ENCODE peak calls at places on chromosomes 2 and 18, in seven cellular contexts. E is adrenal gland, G is lower leg skin, M is lower lobe of right lung, K is tibial artery, T is IMR-90, U is RWPE1. D is an unnamed sample.
A peak's percentile ranks its signal among the peaks of the same experiment; 100 is the strongest.

GRCh38 chr18:42030586-42031182 is 75.7 kb downstream of the PIK3C3 start:
- DNase-seq in E (no peak), G (no peak), M (no peak), K (no peak), T (peak; percentile 24), U (peak; percentile 1), D (peak; percentile 22)

GRCh38 chr2:31704561-31705212 is 123.9 kb upstream of the SRD5A2 start:
- DNase-seq in E (no peak), G (no peak), M (no peak), K (no peak), T (no peak), U (no peak), D (no peak)

GRCh38 chr2:134443814-134444480 is 190.1 kb downstream of the MGAT5 start:
- DNase-seq in E (no peak), G (no peak), M (no peak), K (no peak), T (no peak), U (no peak), D (no peak)

GRCh38 chr2:103660523-103660922 is 898.7 kb downstream of the TMEM182 start:
- DNase-seq in E (no peak), G (no peak), M (no peak), K (no peak), T (no peak), U (no peak), D (no peak)

GRCh38 chr2:240640939-240641338 is 15.7 kb downstream of the GPR35 start:
- DNase-seq in E (no peak), G (peak; percentile 56), M (no peak), K (no peak), T (no peak), U (peak; percentile 34), D (no peak)

GRCh38 chr2:179825494-179825893 is 35.9 kb downstream of the ZNF385B start:
- DNase-seq in E (no peak), G (no peak), M (no peak), K (no peak), T (no peak), U (no peak), D (no peak)

GRCh38 chr2:16622399-16622968 is 43.1 kb downstream of the CYRIA start:
- DNase-seq in E (no peak), G (no peak), M (no peak), K (no peak), T (peak; percentile 20), U (no peak), D (no peak)

GRCh38 chr2:218882866-218883366 is 2.3 kb downstream of the WNT10A start:
- DNase-seq in E (no peak), G (no peak), M (no peak), K (no peak), T (no peak), U (peak; percentile 71), D (peak; percentile 87)

GRCh38 chr2:161428240-161428587 is 12.1 kb downstream of the TBR1 start:
- DNase-seq in E (no peak), G (no peak), M (no peak), K (no peak), T (no peak), U (no peak), D (no peak)

GRCh38 chr18:475202-475624 is 25.3 kb downstream of the COLEC12 start:
- DNase-seq in E (no peak), G (no peak), M (no peak), K (no peak), T (peak; percentile 78), U (peak; percentile 43), D (no peak)

GRCh38 chr2:202941771-202942170 is 29.7 kb downstream of the CARF start:
- DNase-seq in E (no peak), G (no peak), M (no peak), K (no peak), T (peak; percentile 83), U (no peak), D (peak; percentile 46)

GRCh38 chr2:188410504-188411235 is 119.0 kb downstream of the GULP1 start:
- DNase-seq in E (no peak), G (no peak), M (no peak), K (no peak), T (peak; percentile 63), U (no peak), D (peak; percentile 76)

GRCh38 chr18:48203961-48204666 is 205.1 kb downstream of the ZBTB7C start:
- DNase-seq in E (no peak), G (peak; percentile 71), M (no peak), K (no peak), T (no peak), U (no peak), D (peak; percentile 58)

GRCh38 chr2:3778841-3779505 is 75.6 kb downstream of the DCDC2C start:
- DNase-seq in E (no peak), G (peak; percentile 73), M (no peak), K (no peak), T (no peak), U (no peak), D (no peak)

GRCh38 chr18:26970637-26971036 is 105.1 kb upstream of the AQP4 start:
- DNase-seq in E (no peak), G (no peak), M (no peak), K (no peak), T (no peak), U (no peak), D (no peak)

GRCh38 chr2:68686178-68686577 is 42.8 kb downstream of the PROKR1 start:
- DNase-seq in E (no peak), G (no peak), M (no peak), K (no peak), T (no peak), U (no peak), D (no peak)

GRCh38 chr2:72098935-72099334 is 48.7 kb downstream of the CYP26B1 start:
- DNase-seq in E (no peak), G (peak; percentile 70), M (no peak), K (no peak), T (no peak), U (no peak), D (no peak)

DNA sequence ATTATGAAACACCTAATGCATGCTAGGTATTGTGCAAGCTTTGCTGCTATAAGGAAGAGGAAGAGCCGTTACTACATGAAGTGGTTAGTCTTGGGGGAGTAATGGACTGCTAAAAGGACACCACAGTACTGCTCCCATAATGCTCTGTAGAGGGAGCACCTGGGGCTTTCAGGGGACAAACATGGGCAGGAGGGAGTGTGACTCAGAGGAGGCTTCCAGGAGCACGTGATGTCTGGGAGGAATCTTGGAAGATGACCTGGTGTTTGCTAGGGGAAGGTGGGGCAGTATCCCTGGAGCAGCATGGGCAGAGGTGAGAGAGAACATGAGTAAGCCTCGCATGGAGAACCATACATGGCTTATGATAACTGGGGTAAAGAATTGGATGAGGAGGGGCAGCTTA is 18.8 kb downstream of the MAPK4 start:
- DNase-seq in E (peak; percentile 27), G (no peak), M (no peak), K (no peak), T (no peak), U (peak; percentile 78), D (peak; percentile 94)
- TF ChIP-seq CTCF in E (no peak), G (no peak), M (no peak), K (no peak), T (no peak), U (no peak), D (peak; percentile 31)

GRCh38 chr2:23399674-23400261 is 14.8 kb downstream of the KLHL29 start:
- DNase-seq in E (no peak), G (peak; percentile 78), M (no peak), K (no peak), T (no peak), U (no peak), D (no peak)

GRCh38 chr2:23400703-23401102 is 15.7 kb downstream of the KLHL29 start:
- DNase-seq in E (no peak), G (peak; percentile 32), M (no peak), K (no peak), T (no peak), U (no peak), D (no peak)

GRCh38 chr2:23401427-23402204 is 16.6 kb downstream of the KLHL29 start:
- DNase-seq in E (no peak), G (peak; percentile 87), M (no peak), K (no peak), T (no peak), U (no peak), D (peak; percentile 96)

GRCh38 chr2:23402205-23402740 is 17.3 kb downstream of the KLHL29 start:
- DNase-seq in E (no peak), G (peak; percentile 53), M (no peak), K (no peak), T (no peak), U (no peak), D (no peak)

DNA sequence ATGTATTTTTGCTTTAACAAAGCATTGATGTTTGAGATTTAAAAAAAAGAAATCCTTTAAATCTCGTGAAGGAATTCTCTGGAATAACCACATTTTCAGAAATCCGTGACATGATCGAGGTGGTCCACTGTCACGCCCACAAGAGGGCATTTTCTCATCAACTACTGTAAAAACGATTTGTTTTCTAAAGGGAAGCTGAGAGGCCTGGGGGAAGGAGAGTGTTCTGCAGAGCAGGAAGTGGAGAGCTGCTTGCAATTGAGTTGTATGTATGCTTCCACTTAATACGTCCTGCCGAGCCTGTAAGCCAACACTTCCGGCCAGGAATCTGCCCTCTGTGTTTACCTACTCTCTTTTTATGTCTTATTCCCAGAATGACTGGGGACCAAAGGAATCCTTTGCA is 19.4 kb downstream of the KLHL29 start:
- DNase-seq in E (no peak), G (peak; percentile 68), M (no peak), K (no peak), T (peak; percentile 91), U (peak; percentile 20), D (peak; percentile 67)
- TF ChIP-seq CTCF in E (peak; percentile 24), G (no peak), M (peak; percentile 8), K (peak; percentile 25), T (peak; percentile 42), U (peak; percentile 23), D (no peak)

GRCh38 chr2:59276917-59277316 is 1035.8 kb upstream of the FANCL start:
- DNase-seq in E (no peak), G (no peak), M (no peak), K (no peak), T (no peak), U (no peak), D (no peak)

GRCh38 chr2:59277656-59278055 is 1036.5 kb upstream of the FANCL start:
- DNase-seq in E (no peak), G (no peak), M (no peak), K (no peak), T (no peak), U (no peak), D (peak; percentile 69)

DNA sequence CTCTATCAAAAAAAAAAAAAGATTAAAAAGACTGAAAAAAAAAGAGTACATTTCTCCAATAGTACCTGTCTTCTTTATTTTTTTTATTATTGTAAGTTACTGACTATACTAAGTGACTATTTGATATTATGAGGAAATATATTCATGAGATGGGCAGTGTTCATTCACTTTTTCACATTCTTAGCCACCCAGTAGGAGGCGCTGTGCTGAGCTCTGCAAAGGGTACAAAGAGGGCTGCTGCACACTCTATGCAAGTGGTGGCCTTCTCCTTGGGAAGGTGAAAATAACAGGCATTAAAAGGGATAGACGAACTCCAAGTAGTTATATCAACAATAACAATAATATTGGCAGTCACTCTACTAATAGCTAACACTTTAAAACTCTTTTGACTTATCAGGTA is 1034.9 kb upstream of the FANCL start:
- DNase-seq in E (no peak), G (no peak), M (no peak), K (no peak), T (no peak), U (no peak), D (no peak)
- TF ChIP-seq CTCF in E (no peak), G (no peak), M (no peak), K (no peak), T (peak; percentile 14), U (no peak), D (peak; percentile 12)

DNA sequence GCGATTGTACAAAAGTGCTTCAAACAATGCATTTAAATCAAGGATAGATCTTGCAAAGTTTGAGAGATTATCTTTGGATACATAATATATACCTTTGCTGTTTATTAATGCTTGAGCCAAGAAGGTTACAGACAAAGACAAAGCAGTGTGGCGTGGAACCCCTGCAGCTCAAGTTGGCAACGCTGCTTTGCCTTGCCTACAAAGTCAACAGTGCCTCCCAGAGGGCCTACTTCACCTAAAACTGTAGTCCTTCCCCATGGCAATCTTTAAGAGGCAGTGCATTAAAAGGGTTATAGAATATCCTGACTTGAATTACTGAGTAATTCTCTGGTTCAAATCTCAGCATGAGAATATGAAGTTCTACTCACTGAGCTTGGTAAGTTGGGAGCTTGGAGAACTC is 96.7 kb downstream of the MYT1L start:
- DNase-seq in E (no peak), G (no peak), M (no peak), K (no peak), T (no peak), U (no peak), D (no peak)
- TF ChIP-seq CTCF in E (no peak), G (no peak), M (no peak), K (no peak), T (no peak), U (no peak), D (no peak)